ENCODE peak calls at places on chromosomes 2 and 18, in eight cellular contexts. Q, R, F, P, V, K, A and Z are unnamed samples.
A peak's percentile ranks its signal among the peaks of the same experiment; 100 is the strongest.

GRCh38 chr2:69149631-69150215 is 136.7 kb downstream of the ANTXR1 start:
- DNase-seq in V (peak; percentile 27), F (no peak), Q (peak; percentile 27), P (peak; percentile 48), K (peak; percentile 84), A (peak; percentile 73), R (peak; percentile 81), Z (no peak)

GRCh38 chr2:173462908-173463840 is 108.5 kb downstream of the CDCA7 start:
- DNase-seq in R (no peak), F (no peak), A (peak; percentile 43), P (no peak), V (no peak), K (no peak), Q (no peak), Z (no peak)

GRCh38 chr2:235658371-235659174 is 164.7 kb downstream of the AGAP1 start:
- DNase-seq in Q (no peak), K (peak; percentile 51), R (no peak), F (no peak), P (no peak), A (peak; percentile 81), V (peak; percentile 55), Z (no peak)

GRCh38 chr2:16442971-16443370 is 222.7 kb downstream of the CYRIA start:
- DNase-seq in P (no peak), F (no peak), Q (no peak), K (no peak), A (no peak), V (no peak), R (no peak), Z (no peak)

GRCh38 chr2:8320305-8320704 is 361.6 kb upstream of the ID2 start:
- DNase-seq in F (no peak), K (no peak), A (no peak), Q (no peak), R (no peak), P (no peak), V (no peak), Z (no peak)

GRCh38 chr2:135256531-135257258 is 204.6 kb downstream of the RAB3GAP1 start:
- DNase-seq in V (no peak), P (no peak), Q (no peak), K (no peak), F (no peak), R (peak; percentile 68), A (no peak), Z (no peak)

GRCh38 chr2:46724107-46724506 is 191.5 kb downstream of the MCFD2 start:
- DNase-seq in A (no peak), V (no peak), K (no peak), P (no peak), Q (no peak), F (no peak), R (no peak), Z (no peak)

GRCh38 chr2:15142069-15142689 is 419.0 kb downstream of the NBAS start:
- DNase-seq in A (no peak), P (no peak), F (peak; percentile 58), K (no peak), Q (no peak), V (no peak), R (no peak), Z (no peak)

GRCh38 chr2:236875906-236876505 is 209.7 kb upstream of the COPS8 start:
- DNase-seq in P (peak; percentile 6), R (no peak), Q (no peak), A (no peak), V (peak; percentile 20), K (no peak), F (no peak), Z (no peak)

GRCh38 chr2:26685943-26686839 is 6.3 kb upstream of the KCNK3 start:
- DNase-seq in K (no peak), Q (no peak), A (peak; percentile 38), V (peak; percentile 46), R (no peak), P (no peak), F (no peak), Z (peak; percentile 62)
- TF ChIP-seq CTCF in K (no peak), Q (no peak), A (no peak), V (no peak), R (no peak), P (no peak), F (no peak), Z (no peak)

GRCh38 chr2:105329561-105330495 is at the start of gene TGFBRAP1:
- DNase-seq in K (peak; percentile 74), A (peak; percentile 85), R (peak; percentile 54), F (peak; percentile 57), P (no peak), V (peak; percentile 65), Q (peak; percentile 60), Z (no peak)
- TF ChIP-seq CTCF in K (no peak), A (no peak), R (no peak), F (no peak), P (no peak), V (no peak), Q (no peak), Z (peak; percentile 33)

DNA sequence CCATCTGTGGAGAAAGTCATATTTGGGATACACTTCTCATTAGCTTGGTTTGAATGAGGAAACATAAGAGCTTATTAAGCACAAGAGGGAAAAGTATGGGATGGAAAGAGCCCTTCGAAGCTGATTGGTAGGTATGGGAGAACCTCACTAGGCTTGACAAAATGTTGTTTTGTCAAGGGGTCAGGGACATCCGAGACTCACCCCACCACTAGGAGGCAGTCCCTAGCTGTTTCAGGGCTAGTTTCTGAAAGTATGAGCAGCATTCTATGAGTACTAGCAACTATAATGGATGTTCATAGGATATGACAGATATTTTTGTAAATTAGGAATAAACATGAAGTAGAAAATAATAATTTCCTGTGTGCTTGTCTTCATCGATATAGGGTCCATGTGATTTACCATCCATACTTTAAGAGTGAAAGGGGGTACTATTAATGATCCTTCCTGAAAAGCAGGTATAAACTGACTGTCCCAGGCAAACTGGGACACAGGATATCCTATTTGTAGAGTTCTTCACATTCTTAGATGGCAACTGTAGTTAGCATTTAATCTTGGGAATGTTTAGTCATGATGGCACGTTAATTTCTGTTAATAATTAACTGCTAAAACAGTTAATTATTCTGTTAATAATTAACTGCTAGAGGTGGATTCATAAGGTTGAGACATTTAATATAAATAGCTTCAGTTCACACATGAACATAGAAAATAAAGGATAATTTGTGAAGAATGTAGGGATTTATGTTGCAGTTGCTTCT is 28.4 kb downstream of the OTX1 start:
- DNase-seq in R (no peak), Q (peak; percentile 52), V (no peak), K (no peak), A (peak; percentile 20), P (no peak), F (no peak), Z (no peak)
- TF ChIP-seq CTCF in R (peak; percentile 50), Q (peak; percentile 28), V (peak; percentile 11), K (no peak), A (peak; percentile 45), P (no peak), F (no peak), Z (peak; percentile 40)

GRCh38 chr18:13540783-13541182 is 185.6 kb downstream of the FAM210A start:
- DNase-seq in K (no peak), V (no peak), R (no peak), P (no peak), Q (no peak), A (no peak), F (peak; percentile 53), Z (no peak)
- TF ChIP-seq CTCF in K (no peak), V (no peak), R (no peak), P (no peak), Q (no peak), A (no peak), F (no peak), Z (no peak)

DNA sequence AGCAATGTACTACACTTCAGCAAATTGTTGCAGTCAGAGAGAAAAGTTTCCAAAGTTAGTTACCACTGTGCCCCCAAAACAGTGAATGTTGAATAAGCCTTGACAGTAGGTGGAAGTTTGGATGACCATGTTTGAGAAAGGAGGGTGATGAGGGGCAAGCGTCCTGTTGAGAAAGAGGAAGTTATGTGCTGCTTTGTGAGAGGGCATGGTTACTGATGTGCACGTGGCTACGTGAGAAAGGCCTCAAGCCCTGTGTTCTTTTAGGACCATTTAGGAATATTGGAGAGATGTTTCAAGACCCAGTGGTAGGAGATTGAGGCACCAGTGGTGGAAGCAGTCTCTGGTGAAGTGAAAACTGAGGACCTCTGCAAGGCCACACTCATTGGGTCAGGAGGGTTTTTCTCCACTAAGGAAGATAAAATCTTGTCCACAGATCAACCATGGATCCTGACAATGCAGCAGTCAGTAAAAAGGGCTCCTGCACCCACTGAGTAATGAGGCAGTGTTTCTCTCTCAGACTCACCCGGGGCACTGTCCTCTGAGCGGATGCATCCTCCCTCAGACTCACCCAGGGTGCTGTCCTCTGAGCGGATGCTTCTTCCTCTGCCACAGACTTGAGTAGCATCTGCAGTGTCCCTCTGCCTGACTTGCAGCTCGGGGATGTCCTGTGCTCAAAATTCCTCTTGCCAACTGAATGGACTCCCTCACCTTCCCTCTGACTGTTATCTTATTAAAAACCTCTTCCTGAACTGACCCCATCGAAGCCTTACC is 34.7 kb upstream of the ACTR3 start:
- DNase-seq in P (no peak), K (no peak), A (no peak), V (no peak), Q (no peak), F (no peak), R (no peak), Z (no peak)
- TF ChIP-seq CTCF in P (no peak), K (no peak), A (no peak), V (no peak), Q (no peak), F (no peak), R (no peak), Z (no peak)

GRCh38 chr2:148257276-148257675 is 236.4 kb downstream of the MBD5 start:
- DNase-seq in K (no peak), P (no peak), V (no peak), Q (no peak), A (no peak), R (no peak), F (no peak), Z (no peak)
- TF ChIP-seq CTCF in K (no peak), P (no peak), V (no peak), Q (no peak), A (no peak), R (no peak), F (no peak), Z (no peak)

GRCh38 chr2:195456765-195457164 is 200.3 kb upstream of the SLC39A10 start:
- DNase-seq in F (no peak), Q (no peak), P (no peak), K (no peak), R (no peak), V (no peak), A (no peak), Z (no peak)
- TF ChIP-seq CTCF in F (no peak), Q (no peak), P (no peak), K (no peak), R (no peak), V (no peak), A (no peak), Z (no peak)